ENCODE peak calls at places on chromosome 22, in five cellular contexts. V is fibroblast of mammary gland, K is COR-L47, O is spleen, F is mucosa of gallbladder. C is an unnamed sample.

GRCh38 chr22:45207533-45207932 is 33.2 kb downstream of the KIAA0930 start:
- DNase-seq in V (no peak), K (no peak), O (peak; percentile 60), F (no peak), C (no peak)

GRCh38 chr22:47197735-47198500 is 435.5 kb downstream of the TBC1D22A start:
- DNase-seq in V (no peak), K (no peak), O (peak; percentile 69), F (peak; percentile 6), C (no peak)

GRCh38 chr22:22201185-22201924 is 43.2 kb upstream of the VPREB1 start:
- DNase-seq in V (peak; percentile 39), K (peak; percentile 26), O (peak; percentile 89), F (no peak), C (peak; percentile 20)

GRCh38 chr22:44363980-44364749 is 51.4 kb upstream of the SHISAL1 start:
- DNase-seq in V (no peak), K (no peak), O (peak; percentile 58), F (no peak), C (no peak)

GRCh38 chr22:35947794-35948425 is 80.7 kb downstream of the RBFOX2 start:
- DNase-seq in V (peak; percentile 64), K (no peak), O (no peak), F (no peak), C (no peak)

GRCh38 chr22:48088926-48089536 is 1326.6 kb downstream of the TBC1D22A start:
- DNase-seq in V (no peak), K (no peak), O (no peak), F (no peak), C (no peak)

GRCh38 chr22:37496651-37497599 is 10.7 kb upstream of the MFNG start:
- DNase-seq in V (peak; percentile 91), K (no peak), O (no peak), F (no peak), C (peak; percentile 66)

GRCh38 chr22:38284042-38284402 is 11.2 kb upstream of the TMEM184B start:
- DNase-seq in V (peak; percentile 99), K (no peak), O (no peak), F (peak; percentile 75), C (peak; percentile 99)

GRCh38 chr22:49377306-49377705 is 450.4 kb downstream of the BRD1 start:
- DNase-seq in V (no peak), K (no peak), O (peak; percentile 28), F (peak; percentile 6), C (no peak)

GRCh38 chr22:41022470-41023298 is 69.7 kb upstream of the EP300 start:
- DNase-seq in V (peak; percentile 78), K (peak; percentile 91), O (peak; percentile 98), F (peak; percentile 88), C (peak; percentile 94)

GRCh38 chr22:18031670-18032454 is 7.5 kb upstream of the MICAL3 start:
- DNase-seq in V (peak; percentile 96), K (peak; percentile 75), O (peak; percentile 38), F (no peak), C (peak; percentile 76)

GRCh38 chr22:19775496-19776325 is 15.1 kb downstream of the TBX1 start:
- DNase-seq in V (no peak), K (no peak), O (peak; percentile 64), F (no peak), C (no peak)

GRCh38 chr22:47367993-47368945 is 605.8 kb downstream of the TBC1D22A start:
- DNase-seq in V (no peak), K (no peak), O (peak; percentile 48), F (no peak), C (no peak)

GRCh38 chr22:43859176-43859575 is 3.1 kb downstream of the SULT4A1 start:
- DNase-seq in V (no peak), K (no peak), O (peak; percentile 32), F (no peak), C (no peak)

GRCh38 chr22:37282385-37282677 is at the start of gene CYTH4:
- DNase-seq in V (no peak), K (no peak), O (peak; percentile 98), F (no peak), C (no peak)

GRCh38 chr22:41286639-41287091 is 678 bp upstream of the RANGAP1 start:
- DNase-seq in V (peak; percentile 25), K (peak; percentile 18), O (peak; percentile 83), F (no peak), C (no peak)

GRCh38 chr22:44671742-44672141 is 30.3 kb upstream of the PRR5 start:
- DNase-seq in V (peak; percentile 57), K (no peak), O (no peak), F (no peak), C (peak; percentile 78)

GRCh38 chr22:19748139-19748538 is 12.4 kb upstream of the TBX1 start:
- DNase-seq in V (no peak), K (no peak), O (no peak), F (no peak), C (no peak)

GRCh38 chr22:48574776-48575566 is 1252.7 kb downstream of the BRD1 start:
- DNase-seq in V (no peak), K (peak; percentile 70), O (no peak), F (peak; percentile 21), C (no peak)

GRCh38 chr22:23301591-23301990 is 121.3 kb downstream of the BCR start:
- DNase-seq in V (no peak), K (no peak), O (peak; percentile 42), F (no peak), C (no peak)

GRCh38 chr22:30694171-30694637 is 470 bp upstream of the OSBP2 start:
- DNase-seq in V (peak; percentile 28), K (peak; percentile 77), O (peak; percentile 83), F (peak; percentile 41), C (no peak)

GRCh38 chr22:40426671-40427070 is 56.3 kb downstream of the SGSM3 start:
- DNase-seq in V (peak; percentile 63), K (peak; percentile 76), O (no peak), F (no peak), C (no peak)

GRCh38 chr22:46107089-46107664 is 43.1 kb upstream of the PPARA start:
- DNase-seq in V (peak; percentile 37), K (peak; percentile 89), O (no peak), F (no peak), C (no peak)

GRCh38 chr22:48864748-48865147 is 962.9 kb downstream of the BRD1 start:
- DNase-seq in V (no peak), K (no peak), O (peak; percentile 27), F (no peak), C (no peak)

GRCh38 chr22:24037851-24038765 is 27.0 kb downstream of the CABIN1 start:
- DNase-seq in V (no peak), K (no peak), O (no peak), F (no peak), C (no peak)

GRCh38 chr22:36405221-36405631 is 17.5 kb upstream of the MYH9 start:
- DNase-seq in V (no peak), K (no peak), O (no peak), F (no peak), C (no peak)

GRCh38 chr22:31218565-31219262 is 6.6 kb downstream of the LIMK2 start:
- DNase-seq in V (no peak), K (no peak), O (no peak), F (no peak), C (no peak)

GRCh38 chr22:46797355-46797754 is 34.9 kb downstream of the TBC1D22A start:
- DNase-seq in V (peak; percentile 21), K (no peak), O (peak; percentile 72), F (no peak), C (peak; percentile 40)

GRCh38 chr22:50698546-50698945 is 25.9 kb downstream of the SHANK3 start:
- DNase-seq in V (no peak), K (no peak), O (peak; percentile 68), F (no peak), C (no peak)